ENCODE peak calls at places on chromosomes 1 and 21, in four cellular contexts. C, D, L and S are unnamed samples.

GRCh38 chr1:149884433-149885363 is 14.7 kb upstream of the BOLA1 start:
- DNase-seq in C (peak), D (no peak), L (peak), S (no peak)

GRCh38 chr1:117017062-117017461 is 15.5 kb downstream of the CD101 start:
- DNase-seq in C (no peak), D (no peak), L (no peak), S (no peak)

GRCh38 chr1:101236546-101237228 is at the start of gene S1PR1:
- DNase-seq in C (peak), D (peak), L (peak), S (no peak)

GRCh38 chr1:3501856-3502665 is 47.6 kb downstream of the ARHGEF16 start:
- DNase-seq in C (peak), D (peak), L (peak), S (peak)

GRCh38 chr1:65416767-65417166 is 3.7 kb upstream of the LEPR start:
- DNase-seq in C (no peak), D (no peak), L (no peak), S (no peak)

GRCh38 chr1:241637604-241638003 is 2.6 kb downstream of the CHML start:
- DNase-seq in C (peak), D (no peak), L (peak), S (no peak)

GRCh38 chr21:41622831-41623548 is 115.0 kb upstream of the TMPRSS2 start:
- DNase-seq in C (no peak), D (no peak), L (peak), S (no peak)

GRCh38 chr1:50268049-50268448 is 155.2 kb downstream of the DMRTA2 start:
- DNase-seq in C (peak), D (no peak), L (no peak), S (no peak)

GRCh38 chr1:64877151-64877550 is 89.2 kb downstream of the JAK1 start:
- DNase-seq in C (no peak), D (no peak), L (no peak), S (no peak)

GRCh38 chr1:186530104-186530503 is 69.2 kb upstream of the PDC start:
- DNase-seq in C (no peak), D (no peak), L (peak), S (no peak)